ENCODE peak calls at places on chromosomes 11 and 22, in five cellular contexts. Q, W, J, C and K are unnamed samples.

GRCh38 chr11:60831501-60832079 is 10.3 kb upstream of the CCDC86 start:
- DNase-seq in Q (no peak), W (no peak), J (no peak), C (no peak), K (no peak)

GRCh38 chr11:75052457-75052856 is 44.2 kb downstream of the OR2AT4 start:
- DNase-seq in Q (no peak), W (no peak), J (no peak), C (no peak), K (no peak)

GRCh38 chr11:123302751-123303195 is 107.7 kb upstream of the CLMP start:
- DNase-seq in Q (peak; percentile 54), W (peak; percentile 28), J (peak; percentile 61), C (no peak), K (no peak)

GRCh38 chr22:29691636-29692326 is 28.0 kb upstream of the CABP7 start:
- DNase-seq in Q (no peak), W (no peak), J (no peak), C (no peak), K (no peak)

GRCh38 chr11:123180574-123180973 is 14.5 kb downstream of the CLMP start:
- DNase-seq in Q (no peak), W (no peak), J (no peak), C (no peak), K (no peak)

GRCh38 chr11:130315354-130315970 is 745 bp upstream of the ZBTB44 start:
- DNase-seq in Q (no peak), W (peak; percentile 52), J (no peak), C (peak; percentile 36), K (peak; percentile 31)

GRCh38 chr22:31488988-31489617 is 539 bp downstream of the EIF4ENIF1 start:
- DNase-seq in Q (no peak), W (peak; percentile 53), J (no peak), C (peak; percentile 5), K (peak; percentile 65)

GRCh38 chr22:24540470-24540869 is 14.5 kb downstream of the GUCD1 start:
- DNase-seq in Q (no peak), W (no peak), J (no peak), C (no peak), K (no peak)

GRCh38 chr22:46065733-46066454 is 84.4 kb upstream of the PPARA start:
- DNase-seq in Q (no peak), W (no peak), J (no peak), C (no peak), K (no peak)